ENCODE peak calls at places on chromosomes 1 and 21, in seven cellular contexts. F is sigmoid colon, A is ovary, E is HepG2, U is A549, K is H1, N is transverse colon. H is an unnamed sample.

GRCh38 chr1:225201447-225201846 is 226.4 kb downstream of the LBR start:
- DNase-seq in N (no peak), E (no peak), A (no peak), K (no peak), F (no peak), U (no peak), H (no peak)

GRCh38 chr1:80731241-80731894 is 1069.4 kb upstream of the ADGRL2 start:
- DNase-seq in F (no peak), E (no peak), N (no peak), K (no peak), A (no peak), U (no peak), H (no peak)

GRCh38 chr1:14929547-14930223 is 223.9 kb upstream of the TMEM51 start:
- DNase-seq in U (no peak), E (no peak), N (peak; percentile 79), F (no peak), A (peak; percentile 72), K (no peak), H (no peak)

GRCh38 chr1:77889240-77889637 is 815 bp downstream of the NEXN start:
- DNase-seq in K (no peak), A (no peak), U (peak; percentile 12), N (no peak), F (no peak), E (peak; percentile 24), H (no peak)

GRCh38 chr1:75690547-75690946 is 34.0 kb upstream of the ACADM start:
- DNase-seq in U (no peak), E (no peak), F (no peak), N (no peak), A (no peak), K (no peak), H (no peak)

GRCh38 chr1:55958498-55958897 is 620.9 kb downstream of the PLPP3 start:
- DNase-seq in A (no peak), F (no peak), N (no peak), U (no peak), E (no peak), K (no peak), H (no peak)

GRCh38 chr21:39094087-39094785 is 89.0 kb downstream of the PSMG1 start:
- DNase-seq in A (no peak), N (no peak), K (no peak), E (no peak), U (no peak), F (no peak), H (no peak)

GRCh38 chr1:85427844-85428243 is 37.1 kb downstream of the DDAH1 start:
- DNase-seq in E (no peak), U (no peak), K (no peak), N (no peak), F (no peak), A (no peak), H (no peak)

GRCh38 chr1:34019741-34020552 is 145.1 kb downstream of the CSMD2 start:
- DNase-seq in U (no peak), N (no peak), A (no peak), E (peak; percentile 7), F (no peak), K (no peak), H (no peak)

GRCh38 chr1:42815938-42816599 is 853 bp upstream of the ERMAP start:
- DNase-seq in U (no peak), F (no peak), N (no peak), K (peak; percentile 47), A (no peak), E (no peak), H (no peak)

GRCh38 chr1:33152685-33153432 is 29.0 kb downstream of the TRIM62 start:
- DNase-seq in U (no peak), N (no peak), F (peak; percentile 84), K (peak; percentile 70), A (peak; percentile 92), E (peak; percentile 10), H (peak; percentile 77)

GRCh38 chr1:54842206-54842915 is 41.2 kb upstream of the TTC22 start:
- DNase-seq in A (no peak), F (no peak), N (no peak), K (peak; percentile 33), E (no peak), U (no peak), H (no peak)

GRCh38 chr1:226649780-226650179 is 89.3 kb downstream of the ITPKB start:
- DNase-seq in E (no peak), K (no peak), A (no peak), N (no peak), F (no peak), U (no peak), H (peak; percentile 64)

GRCh38 chr1:63198921-63199530 is 123.3 kb upstream of the FOXD3 start:
- DNase-seq in N (no peak), K (no peak), A (no peak), F (no peak), U (no peak), E (no peak), H (no peak)

GRCh38 chr1:64663654-64664053 is 81.2 kb upstream of the RAVER2 start:
- DNase-seq in U (peak; percentile 20), F (no peak), K (peak; percentile 52), A (no peak), N (no peak), E (peak; percentile 27), H (no peak)

GRCh38 chr1:107640207-107640606 is 324.8 kb downstream of the VAV3 start:
- DNase-seq in U (no peak), A (no peak), E (no peak), F (no peak), K (no peak), N (no peak), H (no peak)

DNA sequence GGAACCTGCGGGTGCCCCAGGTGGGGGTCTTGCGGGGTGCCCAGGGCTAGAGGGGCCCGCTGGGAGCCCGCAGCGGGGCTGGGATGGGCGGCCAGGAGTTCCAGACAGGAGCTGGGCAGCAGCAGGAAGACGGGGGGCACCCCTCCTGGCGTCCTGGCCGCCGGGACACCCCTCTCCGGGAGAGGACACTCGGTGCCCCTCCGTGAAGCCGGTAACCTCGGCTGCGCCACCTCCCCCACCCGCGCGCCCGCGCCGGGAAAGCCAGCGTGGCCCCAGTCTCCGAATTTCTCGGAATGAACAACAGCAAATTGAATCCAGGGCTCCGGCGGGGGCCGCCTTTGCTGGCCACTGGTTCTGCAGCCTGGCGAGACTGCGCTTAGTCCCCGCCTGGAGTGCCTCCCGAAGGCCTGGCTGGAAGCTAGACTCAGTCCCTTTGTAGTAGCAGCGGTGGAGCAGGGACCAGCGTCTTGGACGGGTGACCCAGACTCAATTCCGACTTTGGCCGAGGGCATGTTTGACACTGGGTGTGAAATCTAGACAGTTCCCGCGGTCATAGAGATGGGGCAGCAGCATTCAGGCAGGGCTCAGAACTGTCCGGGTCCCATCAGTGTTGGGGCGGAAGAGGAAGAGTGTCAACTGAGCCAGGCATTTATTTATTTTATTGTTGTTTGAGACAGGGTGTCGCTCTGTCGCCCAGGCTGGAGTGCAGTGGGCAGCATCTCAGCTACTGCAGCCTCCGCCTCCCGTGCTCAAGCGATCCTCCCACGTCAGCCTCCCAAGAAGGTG is 766 bp downstream of the IFNGR2 start:
- DNase-seq in U (no peak), K (peak; percentile 77), F (peak; percentile 83), A (peak; percentile 78), E (peak; percentile 26), N (peak; percentile 66), H (no peak)
- TF ChIP-seq POLR2A in U (no peak), K (no peak), F (peak; percentile 17), A (peak; percentile 10), E (peak; percentile 42), N (peak; percentile 84), H (no peak)

GRCh38 chr1:245999697-246000637 is 507.1 kb downstream of the SMYD3 start:
- DNase-seq in N (no peak), A (no peak), U (no peak), F (no peak), E (no peak), K (no peak), H (no peak)
- TF ChIP-seq CTCF in N (no peak), A (no peak), U (no peak), F (no peak), E (no peak), K (peak; percentile 9), H (no peak)

GRCh38 chr1:6703016-6703415 is 1.4 kb upstream of the DNAJC11 start:
- DNase-seq in N (no peak), E (no peak), U (no peak), A (no peak), K (no peak), F (no peak), H (no peak)

GRCh38 chr1:6695861-6696260 is 5.8 kb downstream of the DNAJC11 start:
- DNase-seq in E (no peak), U (no peak), K (no peak), A (no peak), N (no peak), F (no peak), H (no peak)

GRCh38 chr1:6704746-6705145 is 3.1 kb upstream of the DNAJC11 start:
- DNase-seq in K (no peak), N (no peak), F (no peak), E (no peak), U (no peak), A (no peak), H (no peak)

GRCh38 chr1:6700853-6701436 is 671 bp downstream of the DNAJC11 start:
- DNase-seq in A (no peak), F (no peak), N (no peak), K (no peak), E (no peak), U (no peak), H (no peak)

DNA sequence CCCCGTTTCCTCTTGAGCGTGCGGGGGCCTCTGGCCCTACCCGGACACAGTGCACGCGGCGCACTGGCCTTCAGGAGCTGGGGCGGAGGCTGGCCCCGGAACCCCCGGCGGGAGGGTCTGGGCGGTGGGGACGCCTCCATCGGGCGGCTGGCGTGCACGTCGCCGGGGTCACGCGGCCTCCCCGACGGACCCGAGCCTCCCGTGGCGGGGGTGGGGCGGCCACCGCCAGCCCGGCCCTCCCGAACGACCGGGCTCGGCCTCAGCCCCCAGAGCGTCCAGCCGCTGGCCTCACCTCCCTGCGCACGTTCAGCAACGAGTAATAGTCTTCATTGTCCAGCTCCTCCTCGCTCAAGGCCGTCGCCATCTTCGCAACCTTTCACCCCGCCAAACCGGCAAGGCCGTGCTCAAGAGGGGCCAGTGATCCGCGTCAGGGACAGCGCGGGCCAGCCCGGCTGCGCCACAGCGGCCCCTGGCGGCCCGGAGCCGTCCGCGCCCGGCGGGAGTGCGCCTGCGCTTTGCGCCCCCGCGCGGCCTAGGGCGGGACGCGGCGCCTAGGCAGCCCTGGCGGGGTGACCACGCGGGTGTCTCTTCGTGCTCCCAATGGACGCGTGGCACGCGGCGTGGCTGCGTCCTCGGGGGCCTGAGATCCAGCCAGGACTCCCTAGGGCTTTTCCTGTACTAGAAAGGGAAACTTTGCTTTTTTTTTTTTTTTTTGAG is at the start of gene DNAJC11:
- DNase-seq in K (peak; percentile 94), A (peak; percentile 93), F (peak; percentile 93), E (peak; percentile 80), N (peak; percentile 91), U (peak; percentile 70), H (peak; percentile 68)
- TF ChIP-seq EP300 in K (no peak), A (no peak), F (no peak), E (no peak), N (no peak), U (no peak), H (peak; percentile 92)

GRCh38 chr1:22100168-22100567 is 42.7 kb downstream of the WNT4 start:
- DNase-seq in A (no peak), N (no peak), F (no peak), K (no peak), E (no peak), U (no peak), H (no peak)
- TF ChIP-seq POLR2A in A (no peak), N (no peak), F (no peak), K (no peak), E (no peak), U (no peak), H (no peak)

DNA sequence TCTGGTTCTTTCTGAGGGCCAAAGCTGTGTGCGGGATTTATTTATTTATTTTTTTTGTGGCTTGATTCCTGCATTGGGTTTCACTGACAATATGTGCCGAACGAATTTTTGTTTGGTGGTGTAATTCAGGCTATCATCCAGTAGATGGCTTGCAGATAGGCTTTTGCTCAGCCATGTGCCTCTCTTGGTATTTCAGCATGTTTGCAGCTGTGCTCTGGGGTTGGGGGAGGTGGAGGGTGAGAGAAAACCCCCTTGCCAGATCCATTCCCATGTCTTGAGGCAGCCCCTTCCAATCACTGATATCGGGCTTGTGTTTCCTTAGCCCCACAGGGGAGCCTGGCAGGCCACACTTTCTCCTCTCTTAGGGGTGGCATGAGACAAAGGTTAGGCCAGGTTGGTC is 302.4 kb downstream of the PTGER3 start:
- DNase-seq in A (no peak), U (no peak), N (no peak), K (no peak), F (no peak), E (peak; percentile 14), H (no peak)
- TF ChIP-seq CTCF in A (no peak), U (no peak), N (no peak), K (peak; percentile 1), F (no peak), E (peak; percentile 35), H (no peak)